ENCODE peak calls at places on chromosomes 11 and 22, in seven cellular contexts. One of them, this sample, is unnamed.

GRCh38 chr11:3107608-3108182 is 50.5 kb upstream of the CARS1 start:
- DNase-seq in pancreas: no peak
- DNase-seq in ovary: no peak
- DNase-seq in tibial nerve: peak
- DNase-seq in breast epithelium: no peak
- DNase-seq in astrocyte of the spinal cord: no peak
- DNase-seq in AG04450: no peak
- DNase-seq in this sample: peak

GRCh38 chr11:120893431-120894206 is 130.3 kb upstream of the TBCEL start:
- DNase-seq in pancreas: no peak
- DNase-seq in ovary: no peak
- DNase-seq in tibial nerve: no peak
- DNase-seq in breast epithelium: no peak
- DNase-seq in astrocyte of the spinal cord: no peak
- DNase-seq in AG04450: no peak
- DNase-seq in this sample: no peak

GRCh38 chr22:43901976-43902643 is 10.3 kb upstream of the PNPLA5 start:
- DNase-seq in pancreas: no peak
- DNase-seq in ovary: no peak
- DNase-seq in tibial nerve: no peak
- DNase-seq in breast epithelium: no peak
- DNase-seq in astrocyte of the spinal cord: peak
- DNase-seq in AG04450: peak
- DNase-seq in this sample: no peak

GRCh38 chr11:75814369-75814685 is 683 bp upstream of the UVRAG start:
- DNase-seq in pancreas: no peak
- DNase-seq in ovary: no peak
- DNase-seq in tibial nerve: no peak
- DNase-seq in breast epithelium: no peak
- DNase-seq in astrocyte of the spinal cord: no peak
- DNase-seq in AG04450: no peak
- DNase-seq in this sample: no peak

GRCh38 chr22:46842606-46843005 is 80.2 kb downstream of the TBC1D22A start:
- DNase-seq in pancreas: no peak
- DNase-seq in ovary: no peak
- DNase-seq in tibial nerve: no peak
- DNase-seq in breast epithelium: peak
- DNase-seq in astrocyte of the spinal cord: no peak
- DNase-seq in AG04450: no peak
- DNase-seq in this sample: no peak

GRCh38 chr11:47186076-47186936 is at the start of gene PACSIN3:
- DNase-seq in pancreas: peak
- DNase-seq in ovary: peak
- DNase-seq in tibial nerve: no peak
- DNase-seq in breast epithelium: no peak
- DNase-seq in astrocyte of the spinal cord: no peak
- DNase-seq in AG04450: no peak
- DNase-seq in this sample: no peak

GRCh38 chr22:39316440-39317083 is 2.9 kb downstream of the RPL3 start:
- DNase-seq in pancreas: peak
- DNase-seq in ovary: peak
- DNase-seq in tibial nerve: peak
- DNase-seq in breast epithelium: peak
- DNase-seq in astrocyte of the spinal cord: peak
- DNase-seq in AG04450: peak
- DNase-seq in this sample: no peak

GRCh38 chr11:36469063-36469462 is 41.0 kb downstream of the TRAF6 start:
- DNase-seq in pancreas: no peak
- DNase-seq in ovary: no peak
- DNase-seq in tibial nerve: no peak
- DNase-seq in breast epithelium: no peak
- DNase-seq in astrocyte of the spinal cord: peak
- DNase-seq in AG04450: no peak
- DNase-seq in this sample: peak

GRCh38 chr22:39967103-39967829 is 7.1 kb downstream of the TMA7B start:
- DNase-seq in pancreas: no peak
- DNase-seq in ovary: no peak
- DNase-seq in tibial nerve: no peak
- DNase-seq in breast epithelium: no peak
- DNase-seq in astrocyte of the spinal cord: peak
- DNase-seq in AG04450: no peak
- DNase-seq in this sample: no peak

GRCh38 chr11:88301478-88302140 is 35.9 kb downstream of the CTSC start:
- DNase-seq in pancreas: no peak
- DNase-seq in ovary: no peak
- DNase-seq in tibial nerve: no peak
- DNase-seq in breast epithelium: no peak
- DNase-seq in astrocyte of the spinal cord: peak
- DNase-seq in AG04450: no peak
- DNase-seq in this sample: no peak

GRCh38 chr11:118998822-118999221 is 884 bp downstream of the CENATAC start:
- DNase-seq in pancreas: no peak
- DNase-seq in ovary: no peak
- DNase-seq in tibial nerve: no peak
- DNase-seq in breast epithelium: peak
- DNase-seq in astrocyte of the spinal cord: peak
- DNase-seq in AG04450: peak
- DNase-seq in this sample: no peak

GRCh38 chr11:118996926-118997626 is 862 bp upstream of the CENATAC start:
- DNase-seq in pancreas: no peak
- DNase-seq in ovary: peak
- DNase-seq in tibial nerve: no peak
- DNase-seq in breast epithelium: no peak
- DNase-seq in astrocyte of the spinal cord: peak
- DNase-seq in AG04450: no peak
- DNase-seq in this sample: no peak

GRCh38 chr11:119000906-119001305 is 3.0 kb downstream of the CENATAC start:
- DNase-seq in pancreas: no peak
- DNase-seq in ovary: no peak
- DNase-seq in tibial nerve: no peak
- DNase-seq in breast epithelium: no peak
- DNase-seq in astrocyte of the spinal cord: no peak
- DNase-seq in AG04450: no peak
- DNase-seq in this sample: no peak

GRCh38 chr11:118998388-118998717 is 415 bp downstream of the CENATAC start:
- DNase-seq in pancreas: no peak
- DNase-seq in ovary: no peak
- DNase-seq in tibial nerve: no peak
- DNase-seq in breast epithelium: no peak
- DNase-seq in astrocyte of the spinal cord: peak
- DNase-seq in AG04450: no peak
- DNase-seq in this sample: no peak

GRCh38 chr11:118997627-118998387 is at the start of gene CENATAC:
- DNase-seq in pancreas: peak
- DNase-seq in ovary: peak
- DNase-seq in tibial nerve: peak
- DNase-seq in breast epithelium: peak
- DNase-seq in astrocyte of the spinal cord: peak
- DNase-seq in AG04450: peak
- DNase-seq in this sample: peak
- TF ChIP-seq CTCF in pancreas: no peak
- TF ChIP-seq CTCF in ovary: peak
- TF ChIP-seq CTCF in tibial nerve: no peak
- TF ChIP-seq CTCF in breast epithelium: peak
- TF ChIP-seq CTCF in astrocyte of the spinal cord: no peak
- TF ChIP-seq CTCF in AG04450: peak
- TF ChIP-seq CTCF in this sample: peak

GRCh38 chr11:6618117-6619020 is 853 bp downstream of the TPP1 start:
- DNase-seq in pancreas: no peak
- DNase-seq in ovary: peak
- DNase-seq in tibial nerve: no peak
- DNase-seq in breast epithelium: no peak
- DNase-seq in astrocyte of the spinal cord: peak
- DNase-seq in AG04450: peak
- DNase-seq in this sample: no peak
- TF ChIP-seq CTCF in pancreas: no peak
- TF ChIP-seq CTCF in ovary: no peak
- TF ChIP-seq CTCF in tibial nerve: no peak
- TF ChIP-seq CTCF in breast epithelium: no peak
- TF ChIP-seq CTCF in astrocyte of the spinal cord: no peak
- TF ChIP-seq CTCF in AG04450: peak
- TF ChIP-seq CTCF in this sample: no peak

DNA sequence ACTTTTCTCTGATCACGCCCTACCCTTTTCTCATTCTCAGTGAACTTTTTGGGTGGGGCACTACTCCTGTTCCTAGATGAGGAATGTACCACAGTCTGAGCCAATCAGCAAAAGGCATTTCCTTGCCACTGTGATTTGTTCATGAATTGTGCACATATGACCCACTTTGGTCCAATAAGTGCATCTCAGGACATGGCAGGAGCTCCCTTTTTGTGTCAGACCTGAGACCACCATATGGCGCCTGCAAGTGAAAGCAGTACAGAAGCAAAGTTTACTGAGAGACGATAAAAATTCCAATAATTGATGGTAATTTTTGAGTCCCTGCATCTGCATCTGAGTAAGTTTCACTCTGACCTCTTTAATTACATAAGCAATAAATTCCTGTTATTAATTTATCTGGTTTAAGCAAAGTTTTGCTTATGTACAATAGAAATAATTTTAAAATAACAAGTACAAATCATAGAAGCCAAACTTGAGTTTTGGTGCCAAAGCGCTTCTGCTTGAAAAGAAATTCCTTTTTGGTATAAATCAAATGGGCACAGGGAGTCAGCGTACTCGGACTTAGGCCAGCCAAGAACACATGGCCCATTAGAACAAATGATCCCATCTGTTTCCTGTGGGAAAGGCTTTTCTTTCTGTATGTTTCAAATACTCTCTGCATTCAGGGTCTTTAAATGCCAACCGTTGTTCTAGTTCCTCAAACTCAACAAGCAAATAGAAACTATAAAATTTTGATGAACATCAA is 740.1 kb upstream of the API5 start:
- DNase-seq in pancreas: no peak
- DNase-seq in ovary: no peak
- DNase-seq in tibial nerve: no peak
- DNase-seq in breast epithelium: no peak
- DNase-seq in astrocyte of the spinal cord: no peak
- DNase-seq in AG04450: no peak
- DNase-seq in this sample: no peak
- TF ChIP-seq CTCF in pancreas: no peak
- TF ChIP-seq CTCF in ovary: no peak
- TF ChIP-seq CTCF in tibial nerve: no peak
- TF ChIP-seq CTCF in breast epithelium: no peak
- TF ChIP-seq CTCF in astrocyte of the spinal cord: no peak
- TF ChIP-seq CTCF in AG04450: no peak
- TF ChIP-seq CTCF in this sample: no peak

DNA sequence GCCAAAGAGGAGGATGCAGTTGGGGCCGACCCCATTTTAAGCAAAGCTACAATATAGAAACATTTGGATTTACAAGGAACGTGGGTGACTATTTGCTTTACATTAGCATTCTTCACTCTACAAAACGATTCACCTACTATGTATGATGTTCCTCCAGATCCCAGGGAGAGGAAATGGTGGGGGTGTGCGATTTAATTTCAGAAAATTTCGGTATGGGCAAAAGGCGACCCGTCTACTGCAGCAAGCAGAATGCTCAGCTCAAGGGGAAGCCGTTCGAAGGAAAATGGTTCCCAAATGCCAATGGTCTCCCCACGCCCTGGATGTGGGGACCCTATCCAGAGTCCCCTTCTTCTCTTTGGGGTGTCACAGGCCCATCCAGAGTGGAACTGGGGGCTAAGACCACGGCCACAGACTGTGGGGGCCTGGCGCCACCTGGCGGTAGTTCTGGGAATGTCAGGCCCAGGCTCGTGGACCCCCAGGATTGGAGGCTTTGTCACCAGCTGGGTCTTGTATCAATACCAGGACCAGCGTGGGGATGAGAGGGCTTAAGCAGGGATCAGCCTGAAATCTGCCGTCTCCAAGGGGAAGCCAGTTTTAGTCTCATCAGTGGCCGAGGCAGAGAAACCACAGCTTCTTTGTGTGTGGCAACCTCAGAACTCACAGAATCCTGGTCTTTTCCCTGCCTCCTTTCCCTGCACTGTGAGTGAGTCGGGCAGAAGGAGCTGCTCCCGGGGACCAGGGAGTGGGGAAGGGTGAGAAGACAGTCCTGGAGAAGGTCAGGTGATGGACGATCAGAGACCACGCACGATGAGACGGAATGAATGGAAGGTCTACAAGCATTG is 8.3 kb downstream of the LRRC10B start:
- DNase-seq in pancreas: no peak
- DNase-seq in ovary: peak
- DNase-seq in tibial nerve: no peak
- DNase-seq in breast epithelium: no peak
- DNase-seq in astrocyte of the spinal cord: peak
- DNase-seq in AG04450: no peak
- DNase-seq in this sample: no peak
- TF ChIP-seq CTCF in pancreas: peak
- TF ChIP-seq CTCF in ovary: peak
- TF ChIP-seq CTCF in tibial nerve: peak
- TF ChIP-seq CTCF in breast epithelium: peak
- TF ChIP-seq CTCF in astrocyte of the spinal cord: peak
- TF ChIP-seq CTCF in AG04450: peak
- TF ChIP-seq CTCF in this sample: peak

GRCh38 chr11:69892237-69892985 is 73.2 kb upstream of the FGF3 start:
- DNase-seq in pancreas: no peak
- DNase-seq in ovary: no peak
- DNase-seq in tibial nerve: no peak
- DNase-seq in breast epithelium: no peak
- DNase-seq in astrocyte of the spinal cord: no peak
- DNase-seq in AG04450: no peak
- DNase-seq in this sample: no peak
- TF ChIP-seq CTCF in pancreas: no peak
- TF ChIP-seq CTCF in ovary: no peak
- TF ChIP-seq CTCF in tibial nerve: no peak
- TF ChIP-seq CTCF in breast epithelium: no peak
- TF ChIP-seq CTCF in astrocyte of the spinal cord: no peak
- TF ChIP-seq CTCF in AG04450: peak
- TF ChIP-seq CTCF in this sample: peak

This sample was measured in type B pancreatic cell.